ENCODE peak calls at places on chromosomes 2 and 18, in four cellular contexts. G is A549, C is tibial nerve, P is A673. M is an unnamed sample.

GRCh38 chr18:961644-962355 is 57.1 kb downstream of the ADCYAP1 start:
- DNase-seq in G (peak; percentile 14), C (no peak), P (peak; percentile 51), M (peak; percentile 65)

GRCh38 chr2:64582774-64583340 is 58.7 kb downstream of the AFTPH start:
- DNase-seq in G (no peak), C (no peak), P (no peak), M (no peak)

GRCh38 chr2:53312181-53312580 is 455.4 kb upstream of the CHAC2 start:
- DNase-seq in G (no peak), C (no peak), P (no peak), M (no peak)

GRCh38 chr2:39620067-39620466 is 45.6 kb upstream of the TMEM178A start:
- DNase-seq in G (peak; percentile 9), C (no peak), P (peak; percentile 81), M (peak; percentile 87)

GRCh38 chr2:36335597-36335996 is 20.0 kb upstream of the CRIM1 start:
- DNase-seq in G (no peak), C (no peak), P (no peak), M (no peak)

GRCh38 chr18:73826098-73826497 is 321.5 kb downstream of the FBXO15 start:
- DNase-seq in G (no peak), C (no peak), P (no peak), M (no peak)

GRCh38 chr18:47561316-47561715 is 309.9 kb upstream of the SKOR2 start:
- DNase-seq in G (no peak), C (no peak), P (no peak), M (no peak)

GRCh38 chr18:154151-154550 is 4.2 kb upstream of the USP14 start:
- DNase-seq in G (no peak), C (no peak), P (no peak), M (no peak)

GRCh38 chr2:10900216-10901109 is 11.3 kb upstream of the KCNF1 start:
- DNase-seq in G (peak; percentile 61), C (no peak), P (peak; percentile 75), M (no peak)

GRCh38 chr2:3651686-3652516 is 6.1 kb upstream of the ALLC start:
- DNase-seq in G (no peak), C (peak; percentile 28), P (peak; percentile 54), M (peak; percentile 38)

GRCh38 chr2:13884271-13884976 is 748.1 kb upstream of the LRATD1 start:
- DNase-seq in G (no peak), C (no peak), P (no peak), M (no peak)

GRCh38 chr2:190637903-190638618 is 10.8 kb upstream of the NAB1 start:
- DNase-seq in G (peak; percentile 46), C (peak; percentile 43), P (no peak), M (no peak)

GRCh38 chr2:15939556-15939853 is 845 bp upstream of the MYCN start:
- DNase-seq in G (no peak), C (no peak), P (no peak), M (no peak)

GRCh38 chr2:180583441-180584140 is 396.8 kb upstream of the UBE2E3 start:
- DNase-seq in G (no peak), C (no peak), P (no peak), M (no peak)

GRCh38 chr2:105324732-105325131 is 4.8 kb downstream of the TGFBRAP1 start:
- DNase-seq in G (no peak), C (no peak), P (no peak), M (peak; percentile 72)

GRCh38 chr2:235328991-235329390 is 164.9 kb upstream of the AGAP1 start:
- DNase-seq in G (no peak), C (no peak), P (no peak), M (no peak)

GRCh38 chr2:239216614-239217273 is 184.1 kb downstream of the HDAC4 start:
- DNase-seq in G (no peak), C (no peak), P (no peak), M (no peak)

GRCh38 chr2:53104263-53104662 is 663.3 kb upstream of the CHAC2 start:
- DNase-seq in G (peak; percentile 86), C (no peak), P (no peak), M (peak; percentile 84)

GRCh38 chr2:140200307-140200706 is 1420.1 kb upstream of the NXPH2 start:
- DNase-seq in G (no peak), C (no peak), P (no peak), M (no peak)

GRCh38 chr2:58930541-58930940 is 689.4 kb upstream of the FANCL start:
- DNase-seq in G (no peak), C (no peak), P (no peak), M (peak; percentile 81)

GRCh38 chr2:26640331-26640745 is 828 bp downstream of the CIB4 start:
- DNase-seq in G (no peak), C (no peak), P (no peak), M (peak; percentile 50)

GRCh38 chr18:56843241-56843640 is 192.1 kb downstream of the WDR7 start:
- DNase-seq in G (no peak), C (no peak), P (no peak), M (no peak)

GRCh38 chr2:132609101-132609890 is 60.7 kb downstream of the LYPD1 start:
- DNase-seq in G (no peak), C (no peak), P (no peak), M (no peak)

GRCh38 chr18:33928226-33928625 is 296.5 kb downstream of the NOL4 start:
- DNase-seq in G (no peak), C (no peak), P (no peak), M (peak; percentile 91)

GRCh38 chr18:70431203-70431624 is 142.4 kb downstream of the SOCS6 start:
- DNase-seq in G (peak; percentile 98), C (no peak), P (no peak), M (no peak)

GRCh38 chr2:237591021-237591370 is 462 bp upstream of the RAB17 start:
- DNase-seq in G (no peak), C (no peak), P (no peak), M (no peak)

GRCh38 chr2:239351687-239352086 is 49.1 kb downstream of the HDAC4 start:
- DNase-seq in G (no peak), C (no peak), P (no peak), M (no peak)

GRCh38 chr2:180553094-180553715 is 427.2 kb upstream of the UBE2E3 start:
- DNase-seq in G (no peak), C (no peak), P (no peak), M (no peak)

GRCh38 chr2:196251132-196251531 is 79.8 kb upstream of the STK17B start:
- DNase-seq in G (no peak), C (no peak), P (no peak), M (no peak)

GRCh38 chr18:36593001-36593400 is 235.8 kb downstream of the TPGS2 start:
- DNase-seq in G (no peak), C (no peak), P (no peak), M (no peak)

GRCh38 chr2:217222511-217222910 is 362.6 kb upstream of the TNP1 start:
- DNase-seq in G (no peak), C (no peak), P (no peak), M (no peak)

GRCh38 chr18:28905509-28905908 is 728.6 kb upstream of the CDH2 start:
- DNase-seq in G (no peak), C (no peak), P (peak; percentile 46), M (peak; percentile 35)

GRCh38 chr2:128386066-128386465 is 67.4 kb upstream of the HS6ST1 start:
- DNase-seq in G (no peak), C (no peak), P (no peak), M (no peak)

DNA sequence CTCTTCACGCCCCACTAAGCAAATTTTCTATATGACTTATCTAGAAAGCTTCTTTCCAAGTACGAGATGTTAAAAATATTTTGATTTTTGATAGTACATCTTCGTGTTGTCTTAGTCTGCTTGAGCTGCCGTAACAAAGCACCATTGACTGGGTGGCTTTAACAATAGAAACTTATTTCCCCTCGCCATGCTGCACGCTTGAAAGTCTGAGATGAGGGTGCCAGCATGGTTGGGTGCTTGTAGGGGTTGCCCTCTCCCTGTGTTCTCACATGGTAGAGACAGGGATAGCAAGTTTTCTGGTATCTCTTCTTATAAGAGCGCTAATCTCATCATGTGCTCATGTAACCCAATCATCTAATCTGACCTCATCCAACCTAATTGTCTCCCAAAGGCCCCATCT is 106.2 kb downstream of the TANC1 start:
- DNase-seq in G (no peak), C (no peak), P (no peak), M (no peak)
- H3K4me3 ChIP-seq in G (no peak overlapping the region), C (no peak overlapping the region), P (no peak overlapping the region), M (no peak overlapping the region)

GRCh38 chr18:26862084-26862483 is 3.4 kb downstream of the AQP4 start:
- DNase-seq in G (no peak), C (no peak), P (no peak), M (no peak)

GRCh38 chr18:26864658-26865057 is 849 bp downstream of the AQP4 start:
- DNase-seq in G (no peak), C (no peak), P (no peak), M (no peak)

GRCh38 chr18:26863921-26864497 is 1.5 kb downstream of the AQP4 start:
- DNase-seq in G (no peak), C (no peak), P (no peak), M (no peak)

GRCh38 chr18:26865557-26865956 is at the start of gene AQP4:
- DNase-seq in G (no peak), C (no peak), P (no peak), M (no peak)

GRCh38 chr18:26863122-26863879 is 2.2 kb downstream of the AQP4 start:
- DNase-seq in G (peak; percentile 33), C (no peak), P (no peak), M (no peak)
- TF ChIP-seq CTCF in G (no peak), C (no peak), P (no peak), M (no peak)

GRCh38 chr2:167331636-167332232 is 443.5 kb downstream of the XIRP2 start:
- DNase-seq in G (peak; percentile 11), C (no peak), P (peak; percentile 76), M (no peak)
- H3K4me3 ChIP-seq in G (no peak overlapping the region), C (no peak overlapping the region), P (no peak overlapping the region), M (no peak overlapping the region)

DNA sequence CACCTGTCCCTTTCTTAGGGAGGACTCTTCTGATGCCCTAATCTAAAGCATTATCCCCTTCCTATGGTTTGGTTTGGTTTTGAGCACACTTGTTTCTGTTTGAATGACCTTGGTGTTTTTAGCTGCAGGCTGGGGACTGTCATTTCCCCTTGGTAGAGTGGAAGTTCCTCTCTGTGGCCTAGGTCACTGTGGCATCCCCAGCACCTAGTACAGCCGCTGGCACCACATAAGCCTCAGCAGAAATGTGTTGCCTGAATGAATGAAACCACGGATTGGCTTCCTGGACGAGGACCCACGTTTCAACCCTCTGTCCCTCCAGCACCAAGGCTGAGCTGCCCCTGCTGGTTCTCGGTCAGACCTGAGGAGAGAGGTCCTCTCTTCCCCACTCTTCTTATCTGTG is 159.9 kb downstream of the CTIF start:
- DNase-seq in G (no peak), C (no peak), P (no peak), M (no peak)
- TF ChIP-seq CTCF in G (no peak), C (no peak), P (no peak), M (no peak)

GRCh38 chr2:175539122-175539521 is 357.6 kb upstream of the ATP5MC3 start:
- DNase-seq in G (no peak), C (no peak), P (no peak), M (no peak)

GRCh38 chr2:175535631-175536030 is 354.1 kb upstream of the ATP5MC3 start:
- DNase-seq in G (no peak), C (no peak), P (peak; percentile 90), M (no peak)

GRCh38 chr2:175540421-175540820 is 358.9 kb upstream of the ATP5MC3 start:
- DNase-seq in G (no peak), C (no peak), P (no peak), M (no peak)

GRCh38 chr2:175536059-175536458 is 354.5 kb upstream of the ATP5MC3 start:
- DNase-seq in G (no peak), C (no peak), P (no peak), M (no peak)
- H3K4me3 ChIP-seq in G (no peak overlapping the region), C (no peak overlapping the region), P (no peak overlapping the region), M (no peak overlapping the region)